ENCODE peak calls at places on chromosome 7, in six cellular contexts. One of them, this sample, is unnamed.

GRCh38 chr7:2613113-2613925 is 18.5 kb upstream of the TTYH3 start:
- DNase-seq in psoas muscle: no peak
- DNase-seq in H9: peak; percentile 63
- DNase-seq in CD8-positive, alpha-beta T cell: no peak
- DNase-seq in RWPE1: no peak
- DNase-seq in choroid plexus epithelial cell: no peak
- DNase-seq in this sample: no peak

GRCh38 chr7:155009570-155010157 is 6.7 kb upstream of the PAXIP1 start:
- DNase-seq in psoas muscle: no peak
- DNase-seq in H9: peak; percentile 51
- DNase-seq in CD8-positive, alpha-beta T cell: no peak
- DNase-seq in RWPE1: no peak
- DNase-seq in choroid plexus epithelial cell: peak; percentile 24
- DNase-seq in this sample: no peak

GRCh38 chr7:133827707-133828580 is 299.2 kb upstream of the LRGUK start:
- DNase-seq in psoas muscle: no peak
- DNase-seq in H9: no peak
- DNase-seq in CD8-positive, alpha-beta T cell: no peak
- DNase-seq in RWPE1: no peak
- DNase-seq in choroid plexus epithelial cell: no peak
- DNase-seq in this sample: no peak

GRCh38 chr7:150410680-150411346 is 31.7 kb downstream of the ZNF775 start:
- DNase-seq in psoas muscle: peak; percentile 48
- DNase-seq in H9: no peak
- DNase-seq in CD8-positive, alpha-beta T cell: no peak
- DNase-seq in RWPE1: no peak
- DNase-seq in choroid plexus epithelial cell: no peak
- DNase-seq in this sample: no peak

GRCh38 chr7:105826143-105826542 is 50.3 kb downstream of the ATXN7L1 start:
- DNase-seq in psoas muscle: no peak
- DNase-seq in H9: no peak
- DNase-seq in CD8-positive, alpha-beta T cell: no peak
- DNase-seq in RWPE1: no peak
- DNase-seq in choroid plexus epithelial cell: peak; percentile 50
- DNase-seq in this sample: no peak

GRCh38 chr7:8037151-8037550 is 68.6 kb downstream of the GLCCI1 start:
- DNase-seq in psoas muscle: no peak
- DNase-seq in H9: no peak
- DNase-seq in CD8-positive, alpha-beta T cell: no peak
- DNase-seq in RWPE1: no peak
- DNase-seq in choroid plexus epithelial cell: no peak
- DNase-seq in this sample: no peak

GRCh38 chr7:16295558-16295957 is 125.8 kb downstream of the CRPPA start:
- DNase-seq in psoas muscle: no peak
- DNase-seq in H9: no peak
- DNase-seq in CD8-positive, alpha-beta T cell: no peak
- DNase-seq in RWPE1: no peak
- DNase-seq in choroid plexus epithelial cell: no peak
- DNase-seq in this sample: no peak

GRCh38 chr7:22726345-22726848 is 603 bp upstream of the IL6 start:
- DNase-seq in psoas muscle: peak; percentile 72
- DNase-seq in H9: peak; percentile 84
- DNase-seq in CD8-positive, alpha-beta T cell: peak; percentile 64
- DNase-seq in RWPE1: peak; percentile 74
- DNase-seq in choroid plexus epithelial cell: peak; percentile 90
- DNase-seq in this sample: no peak

GRCh38 chr7:7681191-7681935 is 37.0 kb downstream of the RPA3 start:
- DNase-seq in psoas muscle: no peak
- DNase-seq in H9: no peak
- DNase-seq in CD8-positive, alpha-beta T cell: no peak
- DNase-seq in RWPE1: peak; percentile 42
- DNase-seq in choroid plexus epithelial cell: peak; percentile 85
- DNase-seq in this sample: no peak

GRCh38 chr7:100400656-100401055 is 27.4 kb downstream of the PILRA start:
- DNase-seq in psoas muscle: no peak
- DNase-seq in H9: peak; percentile 76
- DNase-seq in CD8-positive, alpha-beta T cell: no peak
- DNase-seq in RWPE1: no peak
- DNase-seq in choroid plexus epithelial cell: peak; percentile 10
- DNase-seq in this sample: no peak

GRCh38 chr7:51148216-51148615 is 168.4 kb downstream of the COBL start:
- DNase-seq in psoas muscle: no peak
- DNase-seq in H9: no peak
- DNase-seq in CD8-positive, alpha-beta T cell: no peak
- DNase-seq in RWPE1: no peak
- DNase-seq in choroid plexus epithelial cell: no peak
- DNase-seq in this sample: no peak

GRCh38 chr7:140533394-140533872 is 54.1 kb upstream of the MKRN1 start:
- DNase-seq in psoas muscle: no peak
- DNase-seq in H9: no peak
- DNase-seq in CD8-positive, alpha-beta T cell: no peak
- DNase-seq in RWPE1: no peak
- DNase-seq in choroid plexus epithelial cell: peak; percentile 65
- DNase-seq in this sample: no peak

GRCh38 chr7:47677664-47678063 is 95.8 kb upstream of the TNS3 start:
- DNase-seq in psoas muscle: no peak
- DNase-seq in H9: no peak
- DNase-seq in CD8-positive, alpha-beta T cell: no peak
- DNase-seq in RWPE1: no peak
- DNase-seq in choroid plexus epithelial cell: no peak
- DNase-seq in this sample: no peak

GRCh38 chr7:17488829-17489228 is 190.4 kb downstream of the AHR start:
- DNase-seq in psoas muscle: no peak
- DNase-seq in H9: no peak
- DNase-seq in CD8-positive, alpha-beta T cell: no peak
- DNase-seq in RWPE1: no peak
- DNase-seq in choroid plexus epithelial cell: no peak
- DNase-seq in this sample: no peak

GRCh38 chr7:105779856-105780815 is 96.3 kb downstream of the ATXN7L1 start:
- DNase-seq in psoas muscle: no peak
- DNase-seq in H9: no peak
- DNase-seq in CD8-positive, alpha-beta T cell: no peak
- DNase-seq in RWPE1: no peak
- DNase-seq in choroid plexus epithelial cell: no peak
- DNase-seq in this sample: no peak

GRCh38 chr7:115047968-115048720 is 126.2 kb downstream of the MDFIC start:
- DNase-seq in psoas muscle: no peak
- DNase-seq in H9: no peak
- DNase-seq in CD8-positive, alpha-beta T cell: no peak
- DNase-seq in RWPE1: no peak
- DNase-seq in choroid plexus epithelial cell: peak; percentile 72
- DNase-seq in this sample: no peak

GRCh38 chr7:56051053-56051338 is 248 bp downstream of the PSPH start:
- DNase-seq in psoas muscle: no peak
- DNase-seq in H9: no peak
- DNase-seq in CD8-positive, alpha-beta T cell: no peak
- DNase-seq in RWPE1: no peak
- DNase-seq in choroid plexus epithelial cell: no peak
- DNase-seq in this sample: no peak

GRCh38 chr7:101606176-101606923 is 22.7 kb downstream of the MYL10 start:
- DNase-seq in psoas muscle: no peak
- DNase-seq in H9: no peak
- DNase-seq in CD8-positive, alpha-beta T cell: no peak
- DNase-seq in RWPE1: no peak
- DNase-seq in choroid plexus epithelial cell: no peak
- DNase-seq in this sample: no peak

GRCh38 chr7:107838816-107839584 is 36.0 kb upstream of the SLC26A3 start:
- DNase-seq in psoas muscle: no peak
- DNase-seq in H9: no peak
- DNase-seq in CD8-positive, alpha-beta T cell: no peak
- DNase-seq in RWPE1: no peak
- DNase-seq in choroid plexus epithelial cell: no peak
- DNase-seq in this sample: no peak

GRCh38 chr7:37552021-37552420 is 103.4 kb upstream of the ELMO1 start:
- DNase-seq in psoas muscle: no peak
- DNase-seq in H9: no peak
- DNase-seq in CD8-positive, alpha-beta T cell: no peak
- DNase-seq in RWPE1: no peak
- DNase-seq in choroid plexus epithelial cell: no peak
- DNase-seq in this sample: no peak

GRCh38 chr7:131105294-131105802 is 222.3 kb upstream of the MKLN1 start:
- DNase-seq in psoas muscle: no peak
- DNase-seq in H9: no peak
- DNase-seq in CD8-positive, alpha-beta T cell: no peak
- DNase-seq in RWPE1: peak; percentile 20
- DNase-seq in choroid plexus epithelial cell: peak; percentile 34
- DNase-seq in this sample: no peak

GRCh38 chr7:23945472-23945871 is 235.5 kb downstream of the STK31 start:
- DNase-seq in psoas muscle: no peak
- DNase-seq in H9: no peak
- DNase-seq in CD8-positive, alpha-beta T cell: no peak
- DNase-seq in RWPE1: no peak
- DNase-seq in choroid plexus epithelial cell: no peak
- DNase-seq in this sample: no peak

GRCh38 chr7:117401293-117402002 is 25.8 kb downstream of the ASZ1 start:
- DNase-seq in psoas muscle: no peak
- DNase-seq in H9: no peak
- DNase-seq in CD8-positive, alpha-beta T cell: no peak
- DNase-seq in RWPE1: peak; percentile 12
- DNase-seq in choroid plexus epithelial cell: peak; percentile 38
- DNase-seq in this sample: no peak
- TF ChIP-seq CTCF in psoas muscle: no peak
- TF ChIP-seq CTCF in H9: peak; percentile 64
- TF ChIP-seq CTCF in CD8-positive, alpha-beta T cell: no peak
- TF ChIP-seq CTCF in RWPE1: no peak
- TF ChIP-seq CTCF in choroid plexus epithelial cell: peak; percentile 59
- TF ChIP-seq CTCF in this sample: no peak

GRCh38 chr7:158829342-158830210 is at the start of gene ESYT2:
- DNase-seq in psoas muscle: peak; percentile 100
- DNase-seq in H9: peak; percentile 88
- DNase-seq in CD8-positive, alpha-beta T cell: peak; percentile 100
- DNase-seq in RWPE1: peak; percentile 95
- DNase-seq in choroid plexus epithelial cell: peak; percentile 98
- DNase-seq in this sample: peak; percentile 95
- TF ChIP-seq CTCF in psoas muscle: peak; percentile 8
- TF ChIP-seq CTCF in H9: peak; percentile 24
- TF ChIP-seq CTCF in CD8-positive, alpha-beta T cell: no peak
- TF ChIP-seq CTCF in RWPE1: peak; percentile 15
- TF ChIP-seq CTCF in choroid plexus epithelial cell: peak; percentile 29
- TF ChIP-seq CTCF in this sample: no peak

GRCh38 chr7:12623885-12624498 is 53.5 kb downstream of the SCIN start:
- DNase-seq in psoas muscle: no peak
- DNase-seq in H9: no peak
- DNase-seq in CD8-positive, alpha-beta T cell: no peak
- DNase-seq in RWPE1: peak; percentile 26
- DNase-seq in choroid plexus epithelial cell: peak; percentile 54
- DNase-seq in this sample: no peak
- TF ChIP-seq CTCF in psoas muscle: peak; percentile 59
- TF ChIP-seq CTCF in H9: peak; percentile 85
- TF ChIP-seq CTCF in CD8-positive, alpha-beta T cell: peak; percentile 35
- TF ChIP-seq CTCF in RWPE1: peak; percentile 89
- TF ChIP-seq CTCF in choroid plexus epithelial cell: peak; percentile 79
- TF ChIP-seq CTCF in this sample: peak; percentile 72

DNA sequence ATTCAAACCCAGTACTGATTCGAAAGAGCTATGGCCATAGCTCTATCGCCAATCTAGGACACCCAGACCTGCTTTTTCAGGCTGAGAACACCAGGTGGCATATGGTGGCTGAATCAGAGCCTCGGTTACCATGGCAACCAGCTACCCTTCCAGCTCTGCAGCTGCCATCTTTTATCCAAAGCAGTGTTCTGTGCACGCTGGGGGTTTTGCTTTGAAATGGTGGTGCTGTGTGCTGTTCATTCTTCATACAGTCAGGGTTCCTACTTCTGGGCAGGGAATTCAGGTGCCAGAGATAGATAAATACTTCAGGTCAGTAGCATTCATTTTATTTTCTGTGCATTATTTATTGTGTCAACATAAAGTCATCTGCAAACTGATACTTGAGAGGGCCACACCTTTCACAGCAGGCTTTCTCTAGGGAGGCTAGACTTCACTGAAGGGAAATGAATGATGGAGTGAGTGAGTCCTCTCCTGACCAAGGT is 85.4 kb downstream of the AKR1D1 start:
- DNase-seq in psoas muscle: no peak
- DNase-seq in H9: peak; percentile 94
- DNase-seq in CD8-positive, alpha-beta T cell: peak; percentile 76
- DNase-seq in RWPE1: peak; percentile 84
- DNase-seq in choroid plexus epithelial cell: peak; percentile 97
- DNase-seq in this sample: no peak
- TF ChIP-seq CTCF in psoas muscle: peak; percentile 46
- TF ChIP-seq CTCF in H9: peak; percentile 78
- TF ChIP-seq CTCF in CD8-positive, alpha-beta T cell: peak; percentile 69
- TF ChIP-seq CTCF in RWPE1: peak; percentile 76
- TF ChIP-seq CTCF in choroid plexus epithelial cell: peak; percentile 94
- TF ChIP-seq CTCF in this sample: no peak

DNA sequence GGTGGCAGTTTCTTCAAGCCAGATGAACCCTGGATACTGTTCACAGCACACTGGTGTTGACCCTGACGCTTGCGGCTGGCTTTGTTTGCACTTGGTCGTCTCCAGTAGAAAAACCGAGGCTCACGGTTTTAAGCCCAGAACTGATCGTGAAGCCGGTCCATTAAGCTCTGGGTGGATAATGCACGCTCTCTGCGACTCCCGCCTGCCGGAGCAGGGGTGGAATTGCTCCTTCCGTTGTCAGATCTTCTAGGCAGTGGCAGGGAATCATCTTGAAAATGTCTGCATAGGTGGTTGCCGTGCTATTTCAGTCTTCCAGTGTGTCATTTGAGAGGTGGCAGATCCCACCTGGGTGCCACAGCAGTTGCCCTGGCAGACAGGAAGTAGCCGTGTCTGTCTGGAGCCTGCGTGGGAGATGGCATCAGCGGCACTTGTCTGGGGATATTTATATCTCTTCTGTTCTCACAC is 35.9 kb upstream of the AP5Z1 start:
- DNase-seq in psoas muscle: peak; percentile 84
- DNase-seq in H9: no peak
- DNase-seq in CD8-positive, alpha-beta T cell: no peak
- DNase-seq in RWPE1: no peak
- DNase-seq in choroid plexus epithelial cell: peak; percentile 76
- DNase-seq in this sample: no peak
- TF ChIP-seq CTCF in psoas muscle: peak; percentile 55
- TF ChIP-seq CTCF in H9: no peak
- TF ChIP-seq CTCF in CD8-positive, alpha-beta T cell: no peak
- TF ChIP-seq CTCF in RWPE1: no peak
- TF ChIP-seq CTCF in choroid plexus epithelial cell: peak; percentile 69
- TF ChIP-seq CTCF in this sample: no peak

GRCh38 chr7:148621563-148621962 is 31.0 kb downstream of the C7orf33 start:
- DNase-seq in psoas muscle: no peak
- DNase-seq in H9: no peak
- DNase-seq in CD8-positive, alpha-beta T cell: no peak
- DNase-seq in RWPE1: no peak
- DNase-seq in choroid plexus epithelial cell: no peak
- DNase-seq in this sample: no peak
- TF ChIP-seq CTCF in psoas muscle: no peak
- TF ChIP-seq CTCF in H9: no peak
- TF ChIP-seq CTCF in CD8-positive, alpha-beta T cell: no peak
- TF ChIP-seq CTCF in RWPE1: no peak
- TF ChIP-seq CTCF in choroid plexus epithelial cell: no peak
- TF ChIP-seq CTCF in this sample: no peak

DNA sequence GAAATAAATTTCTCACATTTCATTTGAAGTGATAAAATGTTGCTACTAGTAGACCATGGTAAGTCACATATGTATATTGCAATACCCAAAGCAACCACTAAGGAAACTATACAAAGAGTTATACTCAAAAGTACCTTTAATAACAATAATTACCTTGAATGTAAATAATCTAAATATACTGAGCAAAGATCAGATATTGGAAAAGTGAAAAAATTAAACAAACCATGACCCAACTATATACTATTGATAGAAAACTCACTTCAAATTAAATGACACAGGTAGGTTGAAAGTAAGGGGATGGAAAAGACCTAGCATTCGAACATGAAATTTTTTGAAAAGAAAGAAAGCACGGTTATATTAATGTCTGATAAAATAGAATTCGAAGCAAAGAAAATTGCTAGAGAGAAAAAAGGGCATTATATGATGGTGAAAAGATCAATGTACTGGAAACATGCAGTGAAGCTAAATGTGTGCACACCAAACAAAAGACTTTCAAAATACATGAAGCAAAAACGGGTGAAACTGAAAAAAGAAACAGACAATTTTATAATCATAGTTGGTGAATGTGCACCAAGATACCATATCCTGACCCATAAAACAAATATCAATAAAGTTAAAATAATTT is 29.1 kb downstream of the TFPI2 start:
- DNase-seq in psoas muscle: no peak
- DNase-seq in H9: no peak
- DNase-seq in CD8-positive, alpha-beta T cell: no peak
- DNase-seq in RWPE1: no peak
- DNase-seq in choroid plexus epithelial cell: no peak
- DNase-seq in this sample: no peak
- TF ChIP-seq CTCF in psoas muscle: peak; percentile 18
- TF ChIP-seq CTCF in H9: peak; percentile 59
- TF ChIP-seq CTCF in CD8-positive, alpha-beta T cell: no peak
- TF ChIP-seq CTCF in RWPE1: peak; percentile 36
- TF ChIP-seq CTCF in choroid plexus epithelial cell: peak; percentile 34
- TF ChIP-seq CTCF in this sample: no peak